ENCODE peak calls at places on chromosomes 12 and 14, in eight cellular contexts. T, R, I, A, K, P, H and Y are unnamed samples. For H3K27me3, the result is how much of the 10 kb centered on the place peaks cover.

GRCh38 chr12:57159341-57159740 is 11.9 kb upstream of the LRP1-AS start:
- DNase-seq in A (no peak), H (no peak), K (no peak), I (no peak), R (no peak), P (no peak), T (no peak), Y (no peak)

GRCh38 chr12:124169577-124169976 is 125.3 kb upstream of the RFLNA start:
- DNase-seq in K (no peak), H (no peak), P (no peak), T (no peak), A (no peak), R (no peak), I (no peak), Y (no peak)

GRCh38 chr12:75315518-75315917 is 14.6 kb downstream of the CAPS2 start:
- DNase-seq in T (no peak), H (no peak), R (no peak), A (no peak), I (no peak), P (no peak), K (no peak), Y (no peak)

GRCh38 chr12:105409881-105410471 is 79.5 kb downstream of the C12orf75 start:
- DNase-seq in H (peak), K (peak), P (no peak), T (peak), R (no peak), I (no peak), A (no peak), Y (no peak)

GRCh38 chr12:106140223-106140986 is 1.7 kb upstream of the NUAK1 start:
- DNase-seq in K (no peak), A (no peak), I (no peak), R (no peak), H (no peak), T (peak), P (no peak), Y (no peak)

GRCh38 chr14:58693048-58693447 is 55.3 kb downstream of the DACT1 start:
- DNase-seq in H (no peak), P (no peak), R (no peak), A (no peak), T (no peak), I (no peak), K (no peak), Y (no peak)

GRCh38 chr12:9319842-9320173 is 111.6 kb upstream of the PZP start:
- DNase-seq in P (no peak), H (no peak), R (peak), K (no peak), T (no peak), A (no peak), I (no peak), Y (no peak)

GRCh38 chr12:113186033-113186365 is 478 bp downstream of the RITA1 start:
- DNase-seq in A (no peak), K (no peak), H (no peak), P (no peak), I (peak), T (no peak), R (no peak), Y (no peak)

GRCh38 chr14:38209572-38210159 is 2.0 kb downstream of the SSTR1 start:
- DNase-seq in A (no peak), P (no peak), H (no peak), I (no peak), T (peak), R (no peak), K (peak), Y (no peak)

GRCh38 chr12:31118347-31118830 is 44.7 kb downstream of the DDX11 start:
- DNase-seq in I (no peak), R (no peak), A (no peak), T (no peak), P (peak), K (no peak), H (no peak), Y (no peak)

GRCh38 chr12:10497602-10498001 is 8.1 kb upstream of the EIF2S3B start:
- DNase-seq in H (no peak), K (no peak), P (no peak), T (no peak), I (no peak), A (no peak), R (no peak), Y (no peak)

GRCh38 chr14:88023658-88024187 is 18.8 kb downstream of the GPR65 start:
- DNase-seq in K (no peak), H (no peak), T (no peak), P (no peak), I (no peak), R (no peak), A (no peak), Y (no peak)

GRCh38 chr14:31300883-31301282 is 93.3 kb upstream of the HECTD1 start:
- DNase-seq in H (no peak), K (no peak), I (no peak), P (no peak), T (no peak), A (no peak), R (no peak), Y (no peak)

GRCh38 chr12:80040075-80040738 is 59.1 kb upstream of the OTOGL start:
- DNase-seq in P (no peak), H (no peak), T (no peak), K (no peak), R (no peak), A (no peak), I (no peak), Y (no peak)

GRCh38 chr14:87811246-87811645 is 181.7 kb downstream of the GALC start:
- DNase-seq in H (no peak), R (peak), P (no peak), K (no peak), T (no peak), A (no peak), I (no peak), Y (no peak)

GRCh38 chr12:16228067-16228466 is 49.4 kb downstream of the SLC15A5 start:
- DNase-seq in R (no peak), A (no peak), P (no peak), T (no peak), H (no peak), I (no peak), K (no peak), Y (no peak)

GRCh38 chr12:112422531-112422930 is 3.8 kb downstream of the PTPN11 start:
- DNase-seq in K (no peak), A (no peak), T (no peak), P (no peak), H (no peak), I (no peak), R (no peak), Y (no peak)

GRCh38 chr14:77862154-77862783 is 62.4 kb downstream of the ADCK1 start:
- DNase-seq in T (peak), A (peak), R (peak), H (peak), P (peak), K (peak), I (peak), Y (peak)

GRCh38 chr12:53191096-53191884 is 10.6 kb upstream of the CSAD start:
- DNase-seq in H (no peak), P (no peak), K (no peak), A (no peak), R (no peak), T (no peak), I (peak), Y (no peak)

GRCh38 chr12:53191885-53192530 is 11.3 kb upstream of the CSAD start:
- DNase-seq in I (no peak), P (no peak), R (no peak), H (no peak), A (no peak), T (no peak), K (no peak), Y (no peak)

GRCh38 chr12:53193040-53193439 is 12.3 kb upstream of the CSAD start:
- DNase-seq in A (no peak), P (no peak), K (no peak), T (no peak), H (no peak), R (no peak), I (no peak), Y (no peak)

GRCh38 chr12:53192531-53193021 is 11.9 kb upstream of the CSAD start:
- DNase-seq in P (no peak), H (no peak), T (no peak), I (no peak), K (no peak), A (no peak), R (no peak), Y (no peak)

DNA sequence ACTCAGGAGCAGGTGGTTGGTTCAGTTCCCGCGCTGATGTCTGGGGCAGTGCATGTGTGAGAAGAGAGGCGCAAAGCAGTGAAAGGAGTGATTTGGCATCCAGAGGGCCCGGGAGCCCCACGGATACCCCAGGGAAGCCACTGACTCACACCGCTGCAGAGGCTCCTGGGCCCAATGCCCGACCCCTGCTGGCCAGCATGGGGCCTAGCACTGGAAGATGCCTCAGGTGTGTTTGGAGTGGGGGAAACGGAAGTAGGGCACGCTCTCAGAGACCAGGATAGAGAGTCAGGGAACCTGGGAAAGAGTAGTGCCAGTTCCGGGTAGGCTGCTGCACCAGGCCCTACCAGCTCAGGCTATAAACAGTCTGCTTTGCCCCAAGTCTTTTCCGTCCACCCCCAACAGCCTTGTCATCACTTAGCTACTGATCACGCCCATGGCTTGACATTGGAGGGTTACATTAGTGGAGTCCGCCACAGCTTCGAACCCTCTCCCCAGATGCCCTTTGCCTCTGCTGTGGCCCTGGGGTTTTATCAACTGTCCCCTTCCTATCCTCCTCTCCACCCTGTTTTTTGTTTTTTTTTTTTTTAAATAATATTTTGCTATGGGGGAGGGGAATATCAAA is 9.5 kb upstream of the CSAD start:
- DNase-seq in H (peak), A (no peak), I (peak), T (peak), P (no peak), R (no peak), K (peak), Y (no peak)
- H3K27ac ChIP-seq in H (no peak), A (no peak), I (no peak), T (no peak), P (peak), R (no peak), K (no peak), Y (no peak)

DNA sequence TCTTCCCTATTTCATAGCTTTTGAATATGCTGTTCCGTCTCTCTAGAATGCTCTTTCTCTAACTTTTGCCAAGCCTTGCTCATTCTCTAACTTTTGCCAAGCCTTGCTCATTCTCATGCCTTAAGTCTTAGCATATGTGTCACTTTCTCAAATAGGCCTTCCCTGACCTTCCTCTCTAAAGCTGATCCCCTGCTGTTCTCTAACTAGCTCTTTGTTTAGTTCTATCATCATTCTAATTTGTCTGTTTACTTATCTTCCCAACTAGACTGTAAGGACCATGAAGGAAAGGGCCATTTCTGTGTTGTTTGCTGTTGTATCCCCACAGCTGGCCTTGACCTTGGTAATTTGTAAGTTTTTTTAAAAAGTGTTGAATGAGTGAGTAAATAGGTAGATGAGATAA is 71.1 kb downstream of the ZNF641 start:
- DNase-seq in A (no peak), R (no peak), H (no peak), K (no peak), I (no peak), T (no peak), P (no peak), Y (no peak)
- H3K27me3 ChIP-seq in A (under half), R (under half), H (under half), K (under half), I (under half), T (under half), P (under half), Y (under half)

DNA sequence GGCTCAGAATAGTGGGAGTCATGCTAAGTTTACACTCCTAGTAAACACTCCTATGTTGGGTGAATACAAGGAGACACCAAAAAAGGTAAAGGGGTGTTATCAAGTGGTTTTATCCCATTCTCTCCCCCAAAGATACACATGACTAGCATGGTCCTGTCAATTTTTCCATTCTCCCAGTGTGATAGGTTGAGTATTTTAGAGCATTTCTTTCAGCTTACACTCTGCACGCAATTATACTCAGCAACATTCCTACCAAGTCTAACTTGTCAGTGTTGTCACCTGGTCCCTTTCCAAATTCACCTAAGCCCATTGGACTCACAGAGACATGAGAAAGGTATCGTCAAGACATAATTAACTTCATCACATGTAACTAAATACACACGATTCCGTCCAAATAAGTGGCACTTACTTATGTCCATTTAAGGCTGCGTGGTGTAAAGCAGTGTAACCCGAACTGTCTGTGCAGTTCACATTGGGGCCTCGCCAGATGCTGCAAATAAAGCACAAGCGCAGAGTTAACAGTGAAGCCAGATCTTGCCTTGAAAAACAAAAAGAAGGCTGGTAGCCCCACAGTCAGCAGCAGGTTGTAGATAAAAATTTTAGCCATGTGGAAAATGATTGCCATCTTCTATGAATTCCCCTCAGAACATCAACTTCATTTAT is 159.7 kb downstream of the ANKS1B start:
- DNase-seq in I (no peak), P (no peak), A (no peak), R (no peak), K (no peak), H (no peak), T (no peak), Y (no peak)
- H3K27ac ChIP-seq in I (no peak), P (no peak), A (no peak), R (no peak), K (no peak), H (no peak), T (no peak), Y (no peak)

GRCh38 chr12:114501474-114501807 is 95.5 kb upstream of the TBX5 start:
- DNase-seq in P (no peak), H (no peak), R (no peak), K (no peak), T (no peak), I (no peak), A (no peak), Y (no peak)

GRCh38 chr12:114500775-114501473 is 95.0 kb upstream of the TBX5 start:
- DNase-seq in P (no peak), I (no peak), K (no peak), T (no peak), R (no peak), H (peak), A (no peak), Y (no peak)

GRCh38 chr12:114504311-114504710 is 98.4 kb upstream of the TBX5 start:
- DNase-seq in A (no peak), R (no peak), T (no peak), I (no peak), K (no peak), P (no peak), H (no peak), Y (no peak)

DNA sequence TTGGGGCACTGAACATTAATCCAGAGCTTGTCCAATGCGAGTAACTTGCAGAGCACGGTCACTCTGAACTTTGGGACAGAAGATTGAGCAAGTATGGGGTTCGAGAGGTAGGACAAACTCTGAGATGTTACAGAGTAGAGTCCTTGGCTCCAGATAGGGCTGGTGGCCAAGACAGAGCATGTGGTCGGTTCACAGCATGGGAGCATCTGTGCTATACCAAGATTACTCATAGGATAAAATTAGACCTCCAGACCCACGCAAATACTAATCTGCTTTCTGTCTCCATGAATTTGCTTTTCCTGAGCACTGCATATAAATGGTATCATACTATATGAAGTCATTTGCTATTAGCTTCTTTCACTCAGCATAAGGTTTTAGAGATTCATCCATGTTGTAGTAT is 93.4 kb upstream of the TBX5 start:
- DNase-seq in T (no peak), A (no peak), K (no peak), P (no peak), R (no peak), I (no peak), H (no peak), Y (no peak)
- H3K27me3 ChIP-seq in T (under half), A (under half), K (under half), P (under half), R (under half), I (under half), H (under half), Y (under half)

DNA sequence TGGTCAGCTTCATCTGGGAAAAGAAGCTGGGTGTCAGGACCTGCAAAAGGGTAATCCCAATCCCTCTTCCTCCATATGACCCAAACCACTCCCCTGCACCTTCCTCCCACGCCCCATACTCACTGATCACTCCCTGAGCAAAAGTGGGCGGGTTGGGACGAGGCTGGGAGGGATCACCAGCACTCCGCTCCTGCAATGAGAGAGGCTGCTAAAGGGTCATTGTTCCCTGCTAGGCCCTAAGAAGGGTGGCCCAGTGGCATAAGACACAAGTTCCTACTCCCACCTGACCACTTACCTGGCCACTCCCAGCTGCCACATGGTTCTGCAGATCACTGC is 15.7 kb upstream of the PRKAG1 start:
- DNase-seq in T (no peak), I (no peak), A (no peak), H (no peak), K (no peak), P (no peak), R (no peak), Y (no peak)
- H3K27ac ChIP-seq in T (no peak), I (no peak), A (no peak), H (no peak), K (no peak), P (no peak), R (no peak), Y (no peak)

DNA sequence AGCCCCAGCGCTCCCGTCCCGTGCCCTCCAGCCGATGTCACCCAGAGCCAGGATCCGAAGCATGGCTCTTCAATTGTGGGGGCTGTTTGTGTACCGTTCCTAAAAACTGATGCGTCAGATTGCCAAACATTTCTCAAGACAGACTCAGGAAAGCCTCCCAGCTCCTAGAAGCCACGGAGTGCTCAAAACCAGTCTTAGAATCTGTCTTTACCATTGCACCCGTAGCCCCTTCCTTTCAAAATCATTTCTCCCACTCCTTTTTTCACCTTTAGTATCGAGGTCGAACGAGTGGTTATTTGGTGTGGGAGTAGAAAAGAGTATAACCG is 557 bp downstream of the STK38L start:
- DNase-seq in T (no peak), H (no peak), P (no peak), R (no peak), I (no peak), K (peak), A (no peak), Y (no peak)
- H3K27me3 ChIP-seq in T (under half), H (under half), P (under half), R (under half), I (under half), K (under half), A (under half), Y (under half)

GRCh38 chr12:81141220-81141619 is 63.3 kb downstream of the ACSS3 start:
- DNase-seq in T (no peak), H (no peak), P (no peak), I (no peak), K (no peak), R (peak), A (peak), Y (no peak)
- H3K27ac ChIP-seq in T (no peak), H (no peak), P (no peak), I (no peak), K (no peak), R (no peak), A (no peak), Y (no peak)

DNA sequence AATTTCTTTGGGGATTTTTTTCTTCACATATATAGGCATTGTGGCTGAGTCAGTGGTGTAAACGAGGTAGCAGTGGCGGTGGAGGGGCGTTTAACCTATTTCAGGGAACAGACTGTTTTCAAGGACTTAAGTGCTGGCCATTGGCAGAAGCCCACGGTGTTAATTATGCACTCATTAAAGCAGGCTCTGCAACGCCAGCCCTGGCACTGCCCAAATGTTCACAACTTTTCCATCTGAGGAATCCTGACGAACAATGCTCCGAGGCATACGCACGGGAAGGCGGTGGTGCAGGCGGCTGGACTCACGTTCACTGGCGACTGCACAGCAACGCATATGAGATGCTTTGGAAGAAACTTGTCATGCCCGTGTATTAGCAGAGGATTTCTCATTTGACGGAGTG is 70.7 kb upstream of the SLC24A4 start:
- DNase-seq in P (no peak), I (no peak), A (no peak), T (no peak), K (no peak), R (no peak), H (no peak), Y (no peak)
- H3K27me3 ChIP-seq in P (under half), I (under half), A (under half), T (under half), K (under half), R (half or more), H (half or more), Y (under half)

GRCh38 chr12:12899530-12900380 is 8.4 kb downstream of the GPRC5A start:
- DNase-seq in I (no peak), H (no peak), A (peak), K (peak), R (peak), P (no peak), T (no peak), Y (no peak)
- H3K27ac ChIP-seq in I (no peak), H (no peak), A (peak), K (peak), R (peak), P (peak), T (no peak), Y (no peak)

DNA sequence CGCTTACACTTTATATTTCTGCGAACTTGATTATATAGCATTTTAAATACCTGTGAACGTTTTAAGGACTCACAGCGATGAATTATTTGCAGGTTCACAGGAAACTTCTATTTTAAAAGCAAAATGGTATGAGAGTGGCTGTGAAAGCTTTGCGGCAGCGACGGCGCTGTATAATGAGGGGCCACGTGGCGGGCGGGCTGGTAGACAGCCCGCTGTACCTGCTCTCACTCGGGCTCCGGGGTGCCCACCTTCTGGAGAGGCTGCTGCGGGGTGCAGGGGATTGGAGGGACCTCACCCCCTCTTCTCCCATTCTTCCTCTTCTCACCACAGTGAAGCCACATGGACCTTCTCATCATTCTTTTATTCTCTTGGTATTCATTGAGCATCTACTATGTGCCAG is 164.2 kb upstream of the MYL2 start:
- DNase-seq in R (no peak), A (no peak), K (no peak), T (no peak), P (no peak), I (no peak), H (no peak), Y (no peak)
- H3K27me3 ChIP-seq in R (under half), A (under half), K (under half), T (under half), P (under half), I (under half), H (under half), Y (under half)